ENCODE peak calls at places on chromosomes 5 and 9, in seven cellular contexts. One of them, this sample, is unnamed.

GRCh38 chr5:112583166-112583565 is 154.5 kb upstream of the APC start:
- DNase-seq in cardiac fibroblast: no peak
- DNase-seq in NCI-H345: no peak
- DNase-seq in astrocyte of the hippocampus: no peak
- DNase-seq in T follicular helper cell: no peak
- DNase-seq in activated CD4-positive, alpha-beta T cell treated with anti-CD3 and anti-CD28 coated beads, Interleukin-2, amount 50 U/mL, for 4 hours: no peak
- DNase-seq in AG04449: no peak
- DNase-seq in this sample: no peak

GRCh38 chr9:38362912-38363588 is 29.5 kb upstream of the ALDH1B1 start:
- DNase-seq in cardiac fibroblast: peak; percentile 86
- DNase-seq in NCI-H345: peak; percentile 55
- DNase-seq in astrocyte of the hippocampus: peak; percentile 90
- DNase-seq in T follicular helper cell: no peak
- DNase-seq in activated CD4-positive, alpha-beta T cell treated with anti-CD3 and anti-CD28 coated beads, Interleukin-2, amount 50 U/mL, for 4 hours: no peak
- DNase-seq in AG04449: no peak
- DNase-seq in this sample: peak; percentile 59

GRCh38 chr9:1173986-1174385 is 123.8 kb downstream of the DMRT2 start:
- DNase-seq in cardiac fibroblast: no peak
- DNase-seq in NCI-H345: no peak
- DNase-seq in astrocyte of the hippocampus: no peak
- DNase-seq in T follicular helper cell: no peak
- DNase-seq in activated CD4-positive, alpha-beta T cell treated with anti-CD3 and anti-CD28 coated beads, Interleukin-2, amount 50 U/mL, for 4 hours: no peak
- DNase-seq in AG04449: no peak
- DNase-seq in this sample: peak; percentile 13

GRCh38 chr9:128412120-128412790 is 8.4 kb upstream of the CERCAM start:
- DNase-seq in cardiac fibroblast: peak; percentile 55
- DNase-seq in NCI-H345: peak; percentile 78
- DNase-seq in astrocyte of the hippocampus: peak; percentile 78
- DNase-seq in T follicular helper cell: peak; percentile 12
- DNase-seq in activated CD4-positive, alpha-beta T cell treated with anti-CD3 and anti-CD28 coated beads, Interleukin-2, amount 50 U/mL, for 4 hours: peak; percentile 28
- DNase-seq in AG04449: no peak
- DNase-seq in this sample: peak; percentile 58

GRCh38 chr5:178467261-178468195 is 122.7 kb downstream of the COL23A1 start:
- DNase-seq in cardiac fibroblast: peak; percentile 23
- DNase-seq in NCI-H345: no peak
- DNase-seq in astrocyte of the hippocampus: no peak
- DNase-seq in T follicular helper cell: no peak
- DNase-seq in activated CD4-positive, alpha-beta T cell treated with anti-CD3 and anti-CD28 coated beads, Interleukin-2, amount 50 U/mL, for 4 hours: no peak
- DNase-seq in AG04449: no peak
- DNase-seq in this sample: no peak

GRCh38 chr5:34734321-34734720 is 78.2 kb downstream of the RAI14 start:
- DNase-seq in cardiac fibroblast: peak; percentile 25
- DNase-seq in NCI-H345: no peak
- DNase-seq in astrocyte of the hippocampus: no peak
- DNase-seq in T follicular helper cell: no peak
- DNase-seq in activated CD4-positive, alpha-beta T cell treated with anti-CD3 and anti-CD28 coated beads, Interleukin-2, amount 50 U/mL, for 4 hours: no peak
- DNase-seq in AG04449: no peak
- DNase-seq in this sample: no peak

GRCh38 chr9:88320748-88321415 is 67.4 kb upstream of the SPIN1 start:
- DNase-seq in cardiac fibroblast: no peak
- DNase-seq in NCI-H345: no peak
- DNase-seq in astrocyte of the hippocampus: no peak
- DNase-seq in T follicular helper cell: no peak
- DNase-seq in activated CD4-positive, alpha-beta T cell treated with anti-CD3 and anti-CD28 coated beads, Interleukin-2, amount 50 U/mL, for 4 hours: no peak
- DNase-seq in AG04449: no peak
- DNase-seq in this sample: no peak

GRCh38 chr5:55533806-55534435 is 843 bp downstream of the PLPP1 start:
- DNase-seq in cardiac fibroblast: peak; percentile 61
- DNase-seq in NCI-H345: peak; percentile 56
- DNase-seq in astrocyte of the hippocampus: peak; percentile 23
- DNase-seq in T follicular helper cell: no peak
- DNase-seq in activated CD4-positive, alpha-beta T cell treated with anti-CD3 and anti-CD28 coated beads, Interleukin-2, amount 50 U/mL, for 4 hours: no peak
- DNase-seq in AG04449: no peak
- DNase-seq in this sample: peak; percentile 88

GRCh38 chr9:71725590-71726338 is 42.5 kb downstream of the CEMIP2 start:
- DNase-seq in cardiac fibroblast: no peak
- DNase-seq in NCI-H345: no peak
- DNase-seq in astrocyte of the hippocampus: peak; percentile 26
- DNase-seq in T follicular helper cell: no peak
- DNase-seq in activated CD4-positive, alpha-beta T cell treated with anti-CD3 and anti-CD28 coated beads, Interleukin-2, amount 50 U/mL, for 4 hours: no peak
- DNase-seq in AG04449: no peak
- DNase-seq in this sample: peak; percentile 63

GRCh38 chr9:16268037-16269010 is 602.1 kb downstream of the BNC2 start:
- DNase-seq in cardiac fibroblast: peak; percentile 36
- DNase-seq in NCI-H345: no peak
- DNase-seq in astrocyte of the hippocampus: no peak
- DNase-seq in T follicular helper cell: no peak
- DNase-seq in activated CD4-positive, alpha-beta T cell treated with anti-CD3 and anti-CD28 coated beads, Interleukin-2, amount 50 U/mL, for 4 hours: no peak
- DNase-seq in AG04449: no peak
- DNase-seq in this sample: no peak

GRCh38 chr5:33880319-33880718 is 11.5 kb downstream of the ADAMTS12 start:
- DNase-seq in cardiac fibroblast: no peak
- DNase-seq in NCI-H345: no peak
- DNase-seq in astrocyte of the hippocampus: no peak
- DNase-seq in T follicular helper cell: no peak
- DNase-seq in activated CD4-positive, alpha-beta T cell treated with anti-CD3 and anti-CD28 coated beads, Interleukin-2, amount 50 U/mL, for 4 hours: no peak
- DNase-seq in AG04449: no peak
- DNase-seq in this sample: no peak

GRCh38 chr5:125041798-125042197 is 295.4 kb upstream of the ZNF608 start:
- DNase-seq in cardiac fibroblast: no peak
- DNase-seq in NCI-H345: no peak
- DNase-seq in astrocyte of the hippocampus: no peak
- DNase-seq in T follicular helper cell: no peak
- DNase-seq in activated CD4-positive, alpha-beta T cell treated with anti-CD3 and anti-CD28 coated beads, Interleukin-2, amount 50 U/mL, for 4 hours: no peak
- DNase-seq in AG04449: no peak
- DNase-seq in this sample: no peak

GRCh38 chr5:172187118-172188032 is 649 bp downstream of the STK10 start:
- DNase-seq in cardiac fibroblast: peak; percentile 71
- DNase-seq in NCI-H345: peak; percentile 55
- DNase-seq in astrocyte of the hippocampus: peak; percentile 80
- DNase-seq in T follicular helper cell: peak; percentile 64
- DNase-seq in activated CD4-positive, alpha-beta T cell treated with anti-CD3 and anti-CD28 coated beads, Interleukin-2, amount 50 U/mL, for 4 hours: peak; percentile 70
- DNase-seq in AG04449: peak; percentile 23
- DNase-seq in this sample: no peak

GRCh38 chr9:17480966-17481365 is 97.9 kb upstream of the SH3GL2 start:
- DNase-seq in cardiac fibroblast: no peak
- DNase-seq in NCI-H345: no peak
- DNase-seq in astrocyte of the hippocampus: no peak
- DNase-seq in T follicular helper cell: no peak
- DNase-seq in activated CD4-positive, alpha-beta T cell treated with anti-CD3 and anti-CD28 coated beads, Interleukin-2, amount 50 U/mL, for 4 hours: no peak
- DNase-seq in AG04449: no peak
- DNase-seq in this sample: no peak

GRCh38 chr9:116855881-116856662 is 169.0 kb downstream of the TRIM32 start:
- DNase-seq in cardiac fibroblast: no peak
- DNase-seq in NCI-H345: peak; percentile 38
- DNase-seq in astrocyte of the hippocampus: peak; percentile 15
- DNase-seq in T follicular helper cell: no peak
- DNase-seq in activated CD4-positive, alpha-beta T cell treated with anti-CD3 and anti-CD28 coated beads, Interleukin-2, amount 50 U/mL, for 4 hours: no peak
- DNase-seq in AG04449: no peak
- DNase-seq in this sample: peak; percentile 82

GRCh38 chr5:91955610-91956009 is 572.5 kb upstream of the ARRDC3 start:
- DNase-seq in cardiac fibroblast: peak; percentile 19
- DNase-seq in NCI-H345: no peak
- DNase-seq in astrocyte of the hippocampus: peak; percentile 58
- DNase-seq in T follicular helper cell: no peak
- DNase-seq in activated CD4-positive, alpha-beta T cell treated with anti-CD3 and anti-CD28 coated beads, Interleukin-2, amount 50 U/mL, for 4 hours: no peak
- DNase-seq in AG04449: no peak
- DNase-seq in this sample: peak; percentile 25

GRCh38 chr9:107566596-107566995 is 77.0 kb upstream of the KLF4 start:
- DNase-seq in cardiac fibroblast: peak; percentile 34
- DNase-seq in NCI-H345: no peak
- DNase-seq in astrocyte of the hippocampus: no peak
- DNase-seq in T follicular helper cell: no peak
- DNase-seq in activated CD4-positive, alpha-beta T cell treated with anti-CD3 and anti-CD28 coated beads, Interleukin-2, amount 50 U/mL, for 4 hours: no peak
- DNase-seq in AG04449: no peak
- DNase-seq in this sample: no peak

GRCh38 chr5:72300590-72301339 is 19.3 kb downstream of the MRPS27 start:
- DNase-seq in cardiac fibroblast: peak; percentile 24
- DNase-seq in NCI-H345: no peak
- DNase-seq in astrocyte of the hippocampus: no peak
- DNase-seq in T follicular helper cell: no peak
- DNase-seq in activated CD4-positive, alpha-beta T cell treated with anti-CD3 and anti-CD28 coated beads, Interleukin-2, amount 50 U/mL, for 4 hours: no peak
- DNase-seq in AG04449: no peak
- DNase-seq in this sample: no peak

GRCh38 chr9:88533951-88534455 is 975 bp upstream of the NXNL2 start:
- DNase-seq in cardiac fibroblast: peak; percentile 43
- DNase-seq in NCI-H345: no peak
- DNase-seq in astrocyte of the hippocampus: peak; percentile 69
- DNase-seq in T follicular helper cell: no peak
- DNase-seq in activated CD4-positive, alpha-beta T cell treated with anti-CD3 and anti-CD28 coated beads, Interleukin-2, amount 50 U/mL, for 4 hours: no peak
- DNase-seq in AG04449: no peak
- DNase-seq in this sample: no peak

GRCh38 chr9:95316794-95317118 is 753 bp downstream of the FANCC start:
- DNase-seq in cardiac fibroblast: peak; percentile 70
- DNase-seq in NCI-H345: peak; percentile 83
- DNase-seq in astrocyte of the hippocampus: peak; percentile 73
- DNase-seq in T follicular helper cell: no peak
- DNase-seq in activated CD4-positive, alpha-beta T cell treated with anti-CD3 and anti-CD28 coated beads, Interleukin-2, amount 50 U/mL, for 4 hours: no peak
- DNase-seq in AG04449: no peak
- DNase-seq in this sample: peak; percentile 93

GRCh38 chr5:9483251-9483650 is 62.6 kb downstream of the SEMA5A start:
- DNase-seq in cardiac fibroblast: peak; percentile 16
- DNase-seq in NCI-H345: no peak
- DNase-seq in astrocyte of the hippocampus: peak; percentile 22
- DNase-seq in T follicular helper cell: no peak
- DNase-seq in activated CD4-positive, alpha-beta T cell treated with anti-CD3 and anti-CD28 coated beads, Interleukin-2, amount 50 U/mL, for 4 hours: no peak
- DNase-seq in AG04449: no peak
- DNase-seq in this sample: no peak

GRCh38 chr5:34498582-34498981 is 157.5 kb upstream of the RAI14 start:
- DNase-seq in cardiac fibroblast: no peak
- DNase-seq in NCI-H345: no peak
- DNase-seq in astrocyte of the hippocampus: no peak
- DNase-seq in T follicular helper cell: no peak
- DNase-seq in activated CD4-positive, alpha-beta T cell treated with anti-CD3 and anti-CD28 coated beads, Interleukin-2, amount 50 U/mL, for 4 hours: no peak
- DNase-seq in AG04449: no peak
- DNase-seq in this sample: no peak

GRCh38 chr5:140875085-140876065 is at the start of gene PCDHA12:
- DNase-seq in cardiac fibroblast: no peak
- DNase-seq in NCI-H345: no peak
- DNase-seq in astrocyte of the hippocampus: no peak
- DNase-seq in T follicular helper cell: no peak
- DNase-seq in activated CD4-positive, alpha-beta T cell treated with anti-CD3 and anti-CD28 coated beads, Interleukin-2, amount 50 U/mL, for 4 hours: no peak
- DNase-seq in AG04449: no peak
- DNase-seq in this sample: no peak

GRCh38 chr9:90822866-90823265 is 21.2 kb downstream of the SYK start:
- DNase-seq in cardiac fibroblast: no peak
- DNase-seq in NCI-H345: no peak
- DNase-seq in astrocyte of the hippocampus: no peak
- DNase-seq in T follicular helper cell: no peak
- DNase-seq in activated CD4-positive, alpha-beta T cell treated with anti-CD3 and anti-CD28 coated beads, Interleukin-2, amount 50 U/mL, for 4 hours: no peak
- DNase-seq in AG04449: no peak
- DNase-seq in this sample: no peak

GRCh38 chr9:2872307-2872940 is 28.5 kb upstream of the PUM3 start:
- DNase-seq in cardiac fibroblast: peak; percentile 24
- DNase-seq in NCI-H345: no peak
- DNase-seq in astrocyte of the hippocampus: peak; percentile 65
- DNase-seq in T follicular helper cell: no peak
- DNase-seq in activated CD4-positive, alpha-beta T cell treated with anti-CD3 and anti-CD28 coated beads, Interleukin-2, amount 50 U/mL, for 4 hours: no peak
- DNase-seq in AG04449: no peak
- DNase-seq in this sample: peak; percentile 78

GRCh38 chr5:114305402-114306207 is 56.3 kb upstream of the KCNN2 start:
- DNase-seq in cardiac fibroblast: peak; percentile 52
- DNase-seq in NCI-H345: no peak
- DNase-seq in astrocyte of the hippocampus: peak; percentile 37
- DNase-seq in T follicular helper cell: no peak
- DNase-seq in activated CD4-positive, alpha-beta T cell treated with anti-CD3 and anti-CD28 coated beads, Interleukin-2, amount 50 U/mL, for 4 hours: no peak
- DNase-seq in AG04449: no peak
- DNase-seq in this sample: no peak

GRCh38 chr9:127084071-127085039 is 38.1 kb downstream of the ANGPTL2 start:
- DNase-seq in cardiac fibroblast: no peak
- DNase-seq in NCI-H345: no peak
- DNase-seq in astrocyte of the hippocampus: no peak
- DNase-seq in T follicular helper cell: no peak
- DNase-seq in activated CD4-positive, alpha-beta T cell treated with anti-CD3 and anti-CD28 coated beads, Interleukin-2, amount 50 U/mL, for 4 hours: no peak
- DNase-seq in AG04449: no peak
- DNase-seq in this sample: no peak

GRCh38 chr9:137355445-137356365 is 53.6 kb upstream of the NRARP start:
- DNase-seq in cardiac fibroblast: no peak
- DNase-seq in NCI-H345: no peak
- DNase-seq in astrocyte of the hippocampus: no peak
- DNase-seq in T follicular helper cell: no peak
- DNase-seq in activated CD4-positive, alpha-beta T cell treated with anti-CD3 and anti-CD28 coated beads, Interleukin-2, amount 50 U/mL, for 4 hours: no peak
- DNase-seq in AG04449: no peak
- DNase-seq in this sample: no peak

GRCh38 chr9:79233542-79233941 is 338.2 kb upstream of the TLE4 start:
- DNase-seq in cardiac fibroblast: peak; percentile 72
- DNase-seq in NCI-H345: no peak
- DNase-seq in astrocyte of the hippocampus: no peak
- DNase-seq in T follicular helper cell: no peak
- DNase-seq in activated CD4-positive, alpha-beta T cell treated with anti-CD3 and anti-CD28 coated beads, Interleukin-2, amount 50 U/mL, for 4 hours: no peak
- DNase-seq in AG04449: no peak
- DNase-seq in this sample: peak; percentile 58

GRCh38 chr9:133768859-133769510 is 30.8 kb upstream of the SARDH start:
- DNase-seq in cardiac fibroblast: no peak
- DNase-seq in NCI-H345: no peak
- DNase-seq in astrocyte of the hippocampus: no peak
- DNase-seq in T follicular helper cell: no peak
- DNase-seq in activated CD4-positive, alpha-beta T cell treated with anti-CD3 and anti-CD28 coated beads, Interleukin-2, amount 50 U/mL, for 4 hours: no peak
- DNase-seq in AG04449: no peak
- DNase-seq in this sample: no peak

GRCh38 chr5:72036951-72037350 is 70.3 kb upstream of the MAP1B start:
- DNase-seq in cardiac fibroblast: peak; percentile 12
- DNase-seq in NCI-H345: no peak
- DNase-seq in astrocyte of the hippocampus: peak; percentile 54
- DNase-seq in T follicular helper cell: no peak
- DNase-seq in activated CD4-positive, alpha-beta T cell treated with anti-CD3 and anti-CD28 coated beads, Interleukin-2, amount 50 U/mL, for 4 hours: no peak
- DNase-seq in AG04449: no peak
- DNase-seq in this sample: no peak

GRCh38 chr5:40605295-40605958 is 74.3 kb upstream of the PTGER4 start:
- DNase-seq in cardiac fibroblast: peak; percentile 32
- DNase-seq in NCI-H345: no peak
- DNase-seq in astrocyte of the hippocampus: no peak
- DNase-seq in T follicular helper cell: no peak
- DNase-seq in activated CD4-positive, alpha-beta T cell treated with anti-CD3 and anti-CD28 coated beads, Interleukin-2, amount 50 U/mL, for 4 hours: no peak
- DNase-seq in AG04449: no peak
- DNase-seq in this sample: no peak

GRCh38 chr5:151670074-151670686 is 16.5 kb downstream of the SPARC start:
- DNase-seq in cardiac fibroblast: peak; percentile 73
- DNase-seq in NCI-H345: no peak
- DNase-seq in astrocyte of the hippocampus: no peak
- DNase-seq in T follicular helper cell: no peak
- DNase-seq in activated CD4-positive, alpha-beta T cell treated with anti-CD3 and anti-CD28 coated beads, Interleukin-2, amount 50 U/mL, for 4 hours: no peak
- DNase-seq in AG04449: no peak
- DNase-seq in this sample: no peak

This sample was measured in NCI-H2171 treated with DMSO at 0.1 percent for 48 hours.